ENCODE peak calls at places on chromosomes 6 and 20, in ten cellular contexts. D, G, N, H, A, J, M, I, R and O are unnamed samples.

GRCh38 chr20:46308258-46309157 is at the start of gene CDH22:
- DNase-seq in H (no peak), R (peak; percentile 45), M (peak; percentile 51), A (peak; percentile 49), J (no peak), G (peak; percentile 15), D (peak; percentile 67), N (no peak), I (no peak), O (peak; percentile 60)

GRCh38 chr6:79602859-79603258 is 28.3 kb upstream of the SH3BGRL2 start:
- DNase-seq in R (no peak), N (no peak), J (no peak), D (no peak), A (no peak), I (no peak), H (no peak), M (no peak), G (no peak), O (no peak)

GRCh38 chr6:157099912-157100593 is 223.3 kb downstream of the TMEM242 start:
- DNase-seq in J (no peak), H (peak; percentile 61), N (no peak), G (peak; percentile 10), D (no peak), M (no peak), A (no peak), I (no peak), R (no peak), O (no peak)

GRCh38 chr6:27209659-27210269 is 37.7 kb upstream of the PRSS16 start:
- DNase-seq in J (no peak), R (no peak), I (no peak), G (peak; percentile 4), A (peak; percentile 67), M (no peak), H (no peak), N (no peak), D (no peak), O (peak; percentile 11)

GRCh38 chr20:48606117-48606840 is 221.5 kb downstream of the PREX1 start:
- DNase-seq in M (no peak), H (peak; percentile 34), I (no peak), J (no peak), D (no peak), G (no peak), R (no peak), A (no peak), N (no peak), O (no peak)

GRCh38 chr6:77466055-77467028 is 3.1 kb upstream of the HTR1B start:
- DNase-seq in I (peak; percentile 41), D (peak; percentile 85), H (peak; percentile 61), R (peak; percentile 61), A (peak; percentile 46), M (peak; percentile 67), J (no peak), G (peak; percentile 38), N (peak; percentile 37), O (peak; percentile 15)

GRCh38 chr6:90284745-90285481 is 11.7 kb downstream of the BACH2 start:
- DNase-seq in D (no peak), J (peak; percentile 66), G (peak; percentile 43), I (no peak), N (no peak), R (no peak), A (peak; percentile 4), M (peak; percentile 25), H (no peak), O (peak; percentile 65)

GRCh38 chr20:36144336-36144735 is 10.2 kb upstream of the EPB41L1 start:
- DNase-seq in D (no peak), N (no peak), J (no peak), G (no peak), R (no peak), A (peak; percentile 26), I (peak; percentile 42), H (no peak), M (no peak), O (no peak)

GRCh38 chr20:8790442-8791074 is 278.3 kb upstream of the PLCB4 start:
- DNase-seq in M (peak; percentile 27), G (peak; percentile 23), N (peak; percentile 42), R (peak; percentile 36), J (no peak), D (peak; percentile 51), A (peak; percentile 63), I (no peak), H (peak; percentile 70), O (peak; percentile 42)

GRCh38 chr6:19433101-19433500 is 404.1 kb upstream of the ID4 start:
- DNase-seq in D (peak; percentile 52), N (no peak), A (no peak), G (no peak), R (no peak), J (no peak), M (no peak), H (no peak), I (no peak), O (no peak)

GRCh38 chr6:100948381-100949133 is 67.4 kb upstream of the ASCC3 start:
- DNase-seq in M (no peak), H (peak; percentile 61), R (no peak), I (no peak), D (no peak), N (no peak), J (no peak), A (peak; percentile 39), G (peak; percentile 8), O (peak; percentile 34)

DNA sequence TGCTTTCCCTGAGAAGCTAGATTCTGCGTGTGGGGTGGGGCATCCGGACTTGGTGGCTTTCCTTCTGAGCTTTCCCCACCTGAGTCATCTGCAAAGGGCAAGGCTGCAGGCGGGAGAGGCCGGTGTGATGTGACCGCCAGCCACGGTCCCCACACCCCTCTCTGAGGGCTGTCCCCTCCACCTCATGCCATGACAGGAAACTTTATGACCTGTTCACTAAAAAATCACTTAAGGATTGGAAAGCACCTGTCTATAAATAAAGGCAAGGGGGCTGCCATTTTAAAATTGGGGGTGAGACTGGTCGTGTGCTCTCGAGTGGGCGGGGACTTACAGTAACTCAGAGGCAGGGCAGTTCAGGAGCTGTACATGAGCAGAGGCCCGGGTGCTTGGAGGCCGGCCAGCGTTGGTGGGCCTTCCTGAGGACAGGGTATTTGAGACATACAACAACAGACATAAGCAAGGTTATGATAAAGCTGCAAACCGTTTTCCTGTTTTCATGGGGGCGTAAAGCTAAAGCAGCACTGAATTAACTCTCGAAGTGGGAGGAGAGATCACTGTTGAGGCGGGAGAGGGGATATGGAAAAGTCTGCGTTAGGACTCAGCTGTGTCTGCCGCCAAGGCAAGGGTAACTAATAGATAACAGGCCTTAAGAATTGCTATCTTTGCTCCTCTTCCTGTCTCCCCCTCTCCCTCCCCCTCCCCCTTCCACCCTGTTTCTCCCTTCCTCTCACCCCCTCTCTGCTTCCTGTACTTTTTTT is 16.1 kb upstream of the SERPINB1 start:
- DNase-seq in M (peak; percentile 74), D (peak; percentile 63), N (no peak), H (peak; percentile 80), G (peak; percentile 90), R (no peak), J (peak; percentile 87), A (peak; percentile 83), I (peak; percentile 77), O (peak; percentile 63)
- TF ChIP-seq POLR2A in M (no peak), D (no peak), N (no peak), H (no peak), G (peak; percentile 61), R (no peak), J (no peak), A (no peak), I (no peak), O (no peak)

DNA sequence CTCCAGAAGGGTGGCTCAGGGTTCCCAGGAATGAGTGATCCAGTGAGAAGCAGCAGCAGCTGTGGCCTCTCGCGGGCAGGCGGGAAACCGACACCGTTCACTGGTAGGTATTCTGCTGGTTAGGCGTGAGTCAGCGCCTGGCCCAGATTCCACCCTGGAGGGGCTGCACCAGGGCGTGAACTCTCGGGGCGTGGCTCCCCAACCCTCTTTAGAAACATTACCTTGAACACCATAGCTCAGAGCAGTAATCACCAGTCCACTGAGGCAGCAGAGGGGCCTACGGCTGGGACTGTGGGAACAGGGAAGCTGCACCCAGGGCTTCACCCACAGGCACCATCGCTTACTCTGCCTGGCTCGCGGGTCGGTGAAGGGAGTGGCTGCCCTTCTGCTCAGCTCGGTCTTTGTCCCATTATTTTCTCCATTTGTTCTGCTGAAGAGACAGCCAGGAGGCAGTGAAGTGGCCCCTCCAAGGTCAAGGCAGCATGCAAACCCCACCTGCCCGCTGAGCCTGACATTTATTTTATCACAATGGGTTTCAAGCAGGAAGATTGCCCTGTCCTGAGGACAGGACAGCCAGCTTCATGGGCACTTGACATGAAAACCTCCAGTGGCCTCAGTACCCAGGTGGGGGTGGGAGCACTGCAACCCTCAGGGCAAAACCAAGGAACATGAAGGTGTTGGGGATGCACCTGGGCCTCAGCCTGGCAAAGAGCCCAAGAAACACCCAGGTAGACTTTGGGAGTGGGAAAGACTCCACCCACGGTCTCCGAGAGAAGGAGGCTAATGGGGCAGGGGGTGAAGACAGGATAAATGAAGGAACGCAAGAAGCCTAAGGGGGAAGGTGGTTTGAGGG is 51.0 kb upstream of the CD93 start:
- DNase-seq in R (no peak), I (no peak), J (no peak), D (no peak), G (peak; percentile 53), A (peak; percentile 43), H (peak; percentile 42), N (no peak), M (peak; percentile 11), O (no peak)
- TF ChIP-seq POLR2A in R (no peak), I (no peak), J (no peak), D (no peak), G (no peak), A (no peak), H (no peak), N (no peak), M (no peak), O (no peak)

GRCh38 chr6:107491791-107492674 is 2.1 kb downstream of the SOBP start:
- DNase-seq in M (peak; percentile 42), J (no peak), N (peak; percentile 48), D (peak; percentile 67), R (no peak), G (no peak), A (no peak), I (no peak), H (no peak), O (no peak)

GRCh38 chr6:107496041-107496440 is 6.1 kb downstream of the SOBP start:
- DNase-seq in D (no peak), R (no peak), I (no peak), H (no peak), N (no peak), J (no peak), G (no peak), M (no peak), A (no peak), O (no peak)

GRCh38 chr6:107493158-107494057 is 3.5 kb downstream of the SOBP start:
- DNase-seq in I (no peak), D (peak; percentile 33), H (no peak), J (no peak), G (no peak), A (no peak), R (peak; percentile 57), N (no peak), M (peak; percentile 39), O (peak; percentile 16)

GRCh38 chr6:107496892-107497684 is 7.2 kb downstream of the SOBP start:
- DNase-seq in G (no peak), J (no peak), D (no peak), N (no peak), R (no peak), H (no peak), I (no peak), A (no peak), M (no peak), O (no peak)

GRCh38 chr6:107495196-107495643 is 5.3 kb downstream of the SOBP start:
- DNase-seq in I (no peak), G (no peak), D (peak; percentile 43), M (peak; percentile 40), A (no peak), J (no peak), N (peak; percentile 20), R (no peak), H (no peak), O (no peak)
- TF ChIP-seq POLR2A in I (no peak), G (no peak), D (no peak), M (no peak), A (no peak), J (no peak), N (no peak), R (no peak), H (no peak), O (no peak)

GRCh38 chr6:3747100-3747737 is 4.3 kb downstream of the PXDC1 start:
- DNase-seq in N (no peak), H (peak; percentile 40), D (no peak), M (peak; percentile 7), I (no peak), A (no peak), R (no peak), G (no peak), J (no peak), O (no peak)
- TF ChIP-seq POLR2A in N (no peak), H (no peak), D (no peak), M (no peak), I (no peak), A (no peak), R (no peak), G (no peak), J (no peak), O (no peak)